ENCODE peak calls at places on chromosome 6, in eight cellular contexts. G, M, I, W, U, R, Q and H are unnamed samples.

GRCh38 chr6:38025431-38025830 is 205.9 kb downstream of the ZFAND3 start:
- DNase-seq in G (peak), M (no peak), I (no peak), W (no peak), U (no peak), R (no peak), Q (peak), H (no peak)

GRCh38 chr6:34723203-34723602 is 26.6 kb upstream of the ILRUN start:
- DNase-seq in G (peak), M (no peak), I (no peak), W (no peak), U (no peak), R (no peak), Q (no peak), H (peak)

GRCh38 chr6:85516168-85516567 is 66.3 kb downstream of the NT5E start:
- DNase-seq in G (no peak), M (no peak), I (no peak), W (peak), U (no peak), R (no peak), Q (no peak), H (peak)

GRCh38 chr6:22448311-22448711 is 121.1 kb upstream of the HDGFL1 start:
- DNase-seq in G (peak), M (no peak), I (peak), W (peak), U (no peak), R (no peak), Q (peak), H (peak)

GRCh38 chr6:125363010-125363359 is 61.2 kb upstream of the HDDC2 start:
- DNase-seq in G (peak), M (no peak), I (peak), W (peak), U (no peak), R (no peak), Q (peak), H (no peak)

GRCh38 chr6:109241199-109241598 is 141.1 kb downstream of the CD164 start:
- DNase-seq in G (peak), M (no peak), I (no peak), W (no peak), U (no peak), R (no peak), Q (no peak), H (peak)

GRCh38 chr6:128233501-128233900 is 286.9 kb downstream of the PTPRK start:
- DNase-seq in G (no peak), M (no peak), I (no peak), W (no peak), U (peak), R (no peak), Q (no peak), H (no peak)

GRCh38 chr6:90739802-90740201 is 152.9 kb upstream of the MAP3K7 start:
- DNase-seq in G (no peak), M (no peak), I (no peak), W (no peak), U (no peak), R (no peak), Q (no peak), H (no peak)

GRCh38 chr6:11496152-11497060 is 41.1 kb upstream of the TMEM170B start:
- DNase-seq in G (peak), M (peak), I (peak), W (peak), U (peak), R (peak), Q (peak), H (peak)

GRCh38 chr6:29466241-29466640 is 9.3 kb downstream of the OR2H1 start:
- DNase-seq in G (no peak), M (no peak), I (no peak), W (no peak), U (no peak), R (no peak), Q (no peak), H (no peak)

GRCh38 chr6:161161889-161162624 is 111.8 kb downstream of the AGPAT4 start:
- DNase-seq in G (peak), M (no peak), I (no peak), W (no peak), U (no peak), R (no peak), Q (peak), H (peak)

GRCh38 chr6:704037-704436 is 11.1 kb upstream of the EXOC2 start:
- DNase-seq in G (no peak), M (no peak), I (no peak), W (no peak), U (no peak), R (no peak), Q (no peak), H (no peak)

GRCh38 chr6:132790450-132790849 is 8.0 kb downstream of the SLC18B1 start:
- DNase-seq in G (no peak), M (no peak), I (no peak), W (no peak), U (no peak), R (no peak), Q (no peak), H (no peak)

GRCh38 chr6:43090557-43090952 is 14.4 kb downstream of the PTK7 start:
- DNase-seq in G (no peak), M (no peak), I (no peak), W (no peak), U (no peak), R (no peak), Q (no peak), H (no peak)

DNA sequence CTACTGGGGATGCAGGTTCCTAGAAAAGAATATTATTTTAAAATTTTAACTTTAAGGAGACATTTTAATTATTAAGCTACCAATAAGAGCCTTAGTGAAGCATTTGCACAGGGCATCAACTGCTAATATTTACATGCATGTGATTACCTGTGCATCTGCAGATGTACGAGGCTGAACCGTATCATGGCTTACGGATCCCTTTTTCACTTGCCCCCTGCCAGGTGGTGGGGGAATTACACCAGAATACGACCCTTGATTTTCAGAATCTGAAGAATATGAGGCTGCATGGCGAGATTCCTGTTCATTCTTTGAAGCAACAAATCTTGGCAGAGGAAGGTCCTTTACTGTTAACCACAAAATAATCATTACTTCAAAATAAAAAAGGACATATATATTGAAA is 42.7 kb downstream of the REPS1 start:
- DNase-seq in G (no peak), M (no peak), I (no peak), W (no peak), U (no peak), R (no peak), Q (no peak), H (no peak)
- TF ChIP-seq CTCF in G (peak), M (peak), I (peak), W (peak), U (no peak), R (peak), Q (no peak), H (peak)

DNA sequence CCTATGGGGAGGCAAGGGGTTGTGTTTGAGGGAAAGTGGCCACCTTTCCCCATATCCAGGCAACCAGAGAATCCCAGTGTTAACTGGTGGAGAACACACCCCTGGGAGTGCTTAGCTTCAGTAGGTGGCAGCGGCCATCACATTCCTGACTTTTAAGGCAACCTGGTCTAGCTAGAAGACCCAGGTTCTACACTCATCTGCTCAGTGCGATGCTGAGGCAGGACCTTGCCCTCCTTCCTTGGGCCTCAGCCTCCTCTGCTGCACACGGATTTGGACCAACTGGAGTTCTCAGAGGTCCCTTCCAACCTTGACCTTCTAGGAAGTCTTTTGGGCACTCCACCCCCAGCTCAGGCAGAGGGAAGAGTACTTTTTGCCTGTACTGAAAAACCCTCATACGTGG is 3.0 kb downstream of the CCND3 start:
- DNase-seq in G (no peak), M (no peak), I (no peak), W (no peak), U (no peak), R (no peak), Q (no peak), H (no peak)
- H3K4me3 ChIP-seq in G (no peak), M (no peak), I (no peak), W (no peak), U (no peak), R (no peak), Q (no peak), H (no peak)

GRCh38 chr6:2990179-2990931 is 9.3 kb upstream of the NQO2 start:
- DNase-seq in G (peak), M (no peak), I (no peak), W (no peak), U (peak), R (peak), Q (peak), H (peak)

GRCh38 chr6:2988076-2988425 is 11.6 kb upstream of the NQO2 start:
- DNase-seq in G (no peak), M (no peak), I (no peak), W (no peak), U (no peak), R (no peak), Q (no peak), H (no peak)

GRCh38 chr6:2990932-2991506 is 8.7 kb upstream of the NQO2 start:
- DNase-seq in G (no peak), M (no peak), I (no peak), W (no peak), U (no peak), R (no peak), Q (no peak), H (no peak)

GRCh38 chr6:2988426-2989331 is 11.0 kb upstream of the NQO2 start:
- DNase-seq in G (peak), M (peak), I (peak), W (no peak), U (peak), R (peak), Q (peak), H (peak)

GRCh38 chr6:2989332-2990178 is 10.1 kb upstream of the NQO2 start:
- DNase-seq in G (peak), M (peak), I (peak), W (peak), U (peak), R (peak), Q (peak), H (peak)
- TF ChIP-seq CTCF in G (no peak), M (no peak), I (no peak), W (no peak), U (peak), R (no peak), Q (no peak), H (no peak)

DNA sequence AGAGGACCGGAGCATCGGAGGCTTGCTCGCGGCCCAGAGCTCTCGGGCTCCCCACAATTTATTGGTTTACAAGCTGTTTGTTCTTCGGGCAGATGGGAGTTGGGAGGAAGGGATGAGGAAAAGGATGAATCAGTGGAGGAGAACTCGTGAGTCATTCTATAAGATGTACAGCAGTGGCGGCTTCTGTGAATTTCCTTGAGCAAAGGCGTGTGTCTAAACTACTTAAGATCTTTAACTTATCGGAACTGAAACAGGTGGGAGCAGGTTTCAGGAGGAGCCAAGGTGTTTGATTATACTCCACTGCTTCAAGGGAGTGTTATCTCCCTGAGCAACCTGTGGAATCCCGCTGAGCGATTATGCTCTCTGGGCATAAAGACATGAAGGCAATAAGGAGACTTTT is 50.5 kb upstream of the IBTK start:
- DNase-seq in G (peak), M (peak), I (no peak), W (no peak), U (no peak), R (no peak), Q (peak), H (peak)
- H3K4me3 ChIP-seq in G (no peak), M (peak), I (no peak), W (no peak), U (no peak), R (no peak), Q (no peak), H (no peak)

GRCh38 chr6:116974942-116975341 is 97.9 kb downstream of the RFX6 start:
- DNase-seq in G (no peak), M (no peak), I (no peak), W (no peak), U (no peak), R (no peak), Q (no peak), H (no peak)

GRCh38 chr6:116975600-116975999 is 98.6 kb downstream of the RFX6 start:
- DNase-seq in G (peak), M (no peak), I (no peak), W (no peak), U (no peak), R (no peak), Q (no peak), H (peak)

GRCh38 chr6:116974526-116974925 is 97.5 kb downstream of the RFX6 start:
- DNase-seq in G (no peak), M (no peak), I (no peak), W (no peak), U (no peak), R (no peak), Q (no peak), H (no peak)

GRCh38 chr6:116971959-116972358 is 94.9 kb downstream of the RFX6 start:
- DNase-seq in G (peak), M (peak), I (peak), W (no peak), U (peak), R (peak), Q (peak), H (peak)

DNA sequence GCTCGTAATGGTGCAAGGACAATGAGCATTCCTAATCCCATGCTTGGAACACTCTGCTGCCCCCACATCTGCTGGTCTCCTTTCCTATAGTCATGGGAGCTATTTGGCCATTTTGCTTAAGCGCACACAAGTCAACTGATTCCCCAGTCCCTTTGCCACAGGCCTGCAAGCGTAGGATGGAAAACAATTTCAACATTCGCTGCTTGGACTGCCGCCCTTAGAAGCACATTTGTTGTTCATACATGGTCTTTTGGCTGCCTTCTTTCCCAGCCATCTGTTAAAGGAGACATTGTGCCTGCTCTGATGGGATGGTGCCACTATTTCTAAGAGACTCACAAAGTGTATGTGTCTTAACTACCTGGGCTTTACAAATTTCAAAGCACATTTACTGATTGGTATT is 97.0 kb downstream of the RFX6 start:
- DNase-seq in G (no peak), M (no peak), I (no peak), W (no peak), U (no peak), R (no peak), Q (no peak), H (no peak)
- TF ChIP-seq CTCF in G (no peak), M (no peak), I (no peak), W (no peak), U (no peak), R (no peak), Q (no peak), H (no peak)